ENCODE peak calls at places on chromosomes 7 and 10, in four cellular contexts. X is HepG2, K is H1, P is GM12878. V is an unnamed sample. For H3K4me1, the result is how much of the 10 kb centered on the place peaks cover.

GRCh38 chr10:90968448-90969086 is 47.7 kb upstream of the ANKRD1 start:
- DNase-seq in X (no peak), P (no peak), K (no peak), V (no peak)

GRCh38 chr10:99859585-99859984 is 77.1 kb downstream of the ABCC2 start:
- DNase-seq in X (peak), P (no peak), K (no peak), V (no peak)

GRCh38 chr7:29106128-29106988 is 40.0 kb downstream of the CPVL start:
- DNase-seq in K (peak), X (peak), P (no peak), V (peak)

GRCh38 chr7:100127866-100128601 is 1.3 kb downstream of the MBLAC1 start:
- DNase-seq in X (no peak), P (no peak), K (no peak), V (no peak)

GRCh38 chr7:105985821-105986220 is 22.8 kb downstream of the CDHR3 start:
- DNase-seq in K (no peak), X (no peak), P (no peak), V (no peak)

GRCh38 chr10:34731885-34732701 is 83.0 kb downstream of the PARD3 start:
- DNase-seq in X (no peak), P (no peak), K (no peak), V (no peak)

GRCh38 chr10:98344589-98345038 is 70.4 kb downstream of the PYROXD2 start:
- DNase-seq in X (no peak), K (no peak), P (no peak), V (no peak)

GRCh38 chr10:120365872-120366271 is 91.2 kb upstream of the PLPP4 start:
- DNase-seq in K (no peak), X (no peak), P (no peak), V (no peak)

GRCh38 chr7:4832711-4833110 is 29.1 kb downstream of the PAPOLB start:
- DNase-seq in X (no peak), P (no peak), K (no peak), V (no peak)

GRCh38 chr10:124560377-124560776 is 98.8 kb downstream of the LHPP start:
- DNase-seq in K (no peak), P (no peak), X (no peak), V (no peak)

GRCh38 chr7:134954197-134955082 is 31.9 kb upstream of the AGBL3 start:
- DNase-seq in K (no peak), X (peak), P (peak), V (no peak)
- TF ChIP-seq SUZ12 in K (no peak), X (no peak), P (no peak), V (no peak)

GRCh38 chr10:103504181-103504783 is 10.8 kb downstream of the NEURL1 start:
- DNase-seq in P (peak), X (peak), K (no peak), V (no peak)
- H3K4me1 ChIP-seq in P (under half), X (under half), K (under half), V (under half)

GRCh38 chr10:96743988-96744585 is 23.8 kb upstream of the PIK3AP1 start:
- DNase-seq in X (peak), K (no peak), P (no peak), V (no peak)
- TF ChIP-seq SUZ12 in X (no peak), K (no peak), P (no peak), V (no peak)

GRCh38 chr7:12722136-12722535 is 34.7 kb downstream of the ARL4A start:
- DNase-seq in X (no peak), P (no peak), K (no peak), V (no peak)
- H3K4me1 ChIP-seq in X (under half), P (under half), K (under half), V (under half)

GRCh38 chr7:1890289-1891235 is 220.5 kb downstream of the ELFN1 start:
- DNase-seq in K (no peak), P (no peak), X (no peak), V (no peak)

GRCh38 chr7:1889091-1889490 is 219.0 kb downstream of the ELFN1 start:
- DNase-seq in K (no peak), P (no peak), X (no peak), V (no peak)

GRCh38 chr7:1888425-1888824 is 218.3 kb downstream of the ELFN1 start:
- DNase-seq in X (no peak), P (no peak), K (no peak), V (no peak)

GRCh38 chr7:1887251-1887650 is 217.2 kb downstream of the ELFN1 start:
- DNase-seq in K (no peak), P (no peak), X (no peak), V (no peak)

DNA sequence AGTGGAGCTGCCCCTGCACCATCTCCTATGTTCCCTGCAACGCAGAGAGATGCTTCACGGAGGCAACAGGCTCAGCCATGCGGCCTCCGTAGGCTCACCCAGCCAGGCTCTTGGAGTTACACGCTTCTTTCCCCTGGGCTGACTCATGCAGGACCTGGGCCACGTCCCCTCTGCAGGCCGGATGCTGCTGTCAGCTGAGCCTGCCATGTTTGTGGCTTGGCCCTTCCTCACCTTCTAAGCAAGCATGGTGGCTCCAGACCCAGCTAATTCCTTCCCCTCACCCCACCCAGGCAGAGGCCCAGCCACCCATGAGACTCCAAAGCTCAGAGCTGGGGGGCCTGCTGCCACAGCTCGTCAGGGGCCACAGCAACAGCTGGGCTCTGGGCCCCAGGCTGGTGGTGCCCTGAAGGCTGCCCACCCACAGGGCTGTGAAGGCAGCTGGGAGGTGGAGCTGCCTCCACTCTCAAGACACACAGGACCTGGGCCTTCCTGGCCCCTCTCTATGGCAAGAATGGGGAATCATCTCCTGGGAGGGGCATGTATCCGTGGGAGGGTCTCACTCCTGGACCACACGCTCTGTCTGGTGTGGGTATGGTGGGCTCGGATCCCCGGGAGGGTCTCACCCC is 219.6 kb downstream of the ELFN1 start:
- DNase-seq in K (no peak), X (no peak), P (no peak), V (no peak)
- TF ChIP-seq SUZ12 in K (no peak), X (no peak), P (no peak), V (no peak)

GRCh38 chr7:27581906-27582305 is 80.8 kb downstream of the HIBADH start:
- DNase-seq in K (no peak), P (no peak), X (no peak), V (no peak)

GRCh38 chr7:27585781-27586447 is 76.8 kb downstream of the HIBADH start:
- DNase-seq in X (no peak), P (no peak), K (no peak), V (no peak)

GRCh38 chr7:27590421-27590820 is 72.3 kb downstream of the HIBADH start:
- DNase-seq in P (no peak), X (no peak), K (no peak), V (no peak)

GRCh38 chr7:27587429-27587828 is 75.3 kb downstream of the HIBADH start:
- DNase-seq in X (no peak), P (no peak), K (no peak), V (no peak)

DNA sequence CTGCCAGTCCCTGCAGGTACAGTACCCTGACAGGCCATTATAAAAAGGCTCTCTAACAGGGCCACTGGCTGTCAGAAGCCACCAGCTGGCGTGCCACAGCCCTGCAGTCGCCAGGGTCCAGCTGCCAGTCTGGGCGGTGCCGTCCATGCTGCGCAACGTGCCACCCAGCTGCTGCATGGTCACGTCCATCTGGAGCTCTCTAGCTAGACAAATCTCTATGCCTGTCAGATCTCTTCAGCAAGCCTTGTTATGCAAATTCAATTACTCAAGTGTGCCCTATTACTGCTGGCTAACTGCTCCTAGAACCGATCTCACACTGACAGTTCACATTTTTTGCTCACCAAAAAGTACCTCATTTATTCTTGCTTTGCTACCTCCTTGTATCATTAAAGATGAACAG is 75.9 kb downstream of the HIBADH start:
- DNase-seq in P (peak), X (no peak), K (no peak), V (no peak)
- H3K4me1 ChIP-seq in P (under half), X (under half), K (under half), V (under half)

DNA sequence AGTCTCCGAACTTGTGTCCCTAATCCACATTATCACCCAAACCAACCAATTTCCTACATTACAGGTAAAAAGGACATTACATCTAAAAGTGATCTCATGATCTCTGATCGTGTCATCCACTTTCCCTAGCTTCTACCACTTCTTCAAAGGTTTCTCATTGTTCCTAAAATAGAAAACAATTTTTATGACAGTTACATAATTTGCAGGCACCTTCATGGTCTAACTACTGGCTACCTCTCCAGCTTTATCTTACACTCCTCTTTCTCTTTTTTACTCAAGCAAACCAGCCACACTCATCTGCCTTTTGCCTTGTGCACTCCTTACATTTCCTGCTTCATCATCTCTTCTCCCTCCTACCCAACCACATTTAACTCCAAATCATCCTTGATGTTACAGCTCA is 886.7 kb upstream of the SORCS1 start:
- DNase-seq in P (no peak), K (no peak), X (no peak), V (no peak)
- TF ChIP-seq SUZ12 in P (no peak), K (no peak), X (no peak), V (no peak)

DNA sequence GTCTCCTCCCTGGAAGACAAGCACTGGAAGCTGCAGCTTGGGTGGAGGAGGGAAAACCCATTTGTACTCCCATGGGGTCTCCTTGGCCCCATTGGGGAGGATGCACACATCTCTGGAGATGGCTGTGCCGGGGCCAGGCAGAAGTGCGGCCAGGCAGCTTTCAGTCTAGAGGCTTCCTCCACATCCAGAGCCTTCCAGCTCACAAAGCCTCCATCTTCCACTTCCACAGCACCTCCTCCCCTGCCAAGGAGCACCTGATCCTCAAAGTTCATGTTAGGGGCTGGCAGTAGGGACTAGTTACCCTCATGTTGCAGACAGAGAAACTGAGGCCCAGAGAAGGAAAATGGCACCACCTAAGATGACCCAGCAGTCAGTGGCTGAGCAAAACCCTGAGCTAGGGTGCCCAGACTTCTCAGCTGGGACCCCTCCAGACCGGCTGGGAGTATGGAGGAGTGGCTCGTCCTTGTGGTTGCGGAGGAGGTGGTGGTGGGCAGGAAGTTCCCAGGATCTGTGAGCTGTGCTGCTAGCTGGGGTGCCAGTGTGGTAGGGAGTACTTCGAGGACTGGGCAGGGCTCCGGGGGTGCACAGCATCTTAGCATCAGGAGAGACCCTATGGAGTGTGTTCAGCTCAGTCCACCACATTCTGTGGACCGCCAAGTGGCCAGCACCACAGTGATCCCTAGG is 44.2 kb downstream of the ADCYAP1R1 start:
- DNase-seq in X (no peak), K (no peak), P (no peak), V (no peak)
- H3K4me1 ChIP-seq in X (under half), K (under half), P (under half), V (under half)

GRCh38 chr10:32109603-32110002 is 53.4 kb upstream of the KIF5B start:
- DNase-seq in X (no peak), P (no peak), K (no peak), V (no peak)

GRCh38 chr10:32104622-32105509 is 48.6 kb upstream of the KIF5B start:
- DNase-seq in K (no peak), X (peak), P (no peak), V (no peak)

GRCh38 chr10:32103721-32104120 is 47.5 kb upstream of the KIF5B start:
- DNase-seq in P (no peak), X (no peak), K (no peak), V (no peak)

GRCh38 chr10:32105782-32106382 is 49.7 kb upstream of the KIF5B start:
- DNase-seq in X (peak), K (no peak), P (no peak), V (no peak)

GRCh38 chr10:32104181-32104580 is 48.0 kb upstream of the KIF5B start:
- DNase-seq in X (no peak), P (no peak), K (no peak), V (no peak)
- TF ChIP-seq SUZ12 in X (no peak), P (no peak), K (no peak), V (no peak)

DNA sequence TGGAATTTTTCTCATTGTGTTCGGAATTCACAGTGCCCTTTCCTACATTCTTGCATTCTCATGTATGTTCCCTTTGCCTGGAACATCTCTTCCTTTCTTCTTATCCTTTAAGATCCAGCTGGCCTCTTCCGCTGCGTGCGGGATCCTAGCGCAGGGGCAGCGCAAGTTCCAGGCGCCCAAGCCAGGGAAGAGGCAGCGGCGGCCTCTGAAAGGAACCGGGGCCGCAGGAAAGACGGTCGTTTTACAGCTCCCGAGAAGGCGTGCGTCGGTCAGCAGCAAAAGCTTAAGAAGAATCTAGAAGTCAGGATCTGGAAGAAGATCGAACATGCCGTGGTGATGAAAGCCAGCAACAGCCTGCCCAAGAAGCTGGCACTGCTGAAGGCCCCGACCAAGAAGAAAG is 28.0 kb downstream of the ADRA2A start:
- DNase-seq in X (no peak), P (no peak), K (no peak), V (no peak)
- H3K4me1 ChIP-seq in X (under half), P (under half), K (under half), V (under half)